ENCODE peak calls at places on chromosome 10, in nine cellular contexts. One of them, this sample, is unnamed.

GRCh38 chr10:120749032-120749431 is 102.1 kb upstream of the WDR11 start:
- DNase-seq in right cardiac atrium: no peak
- DNase-seq in ascending aorta: no peak
- DNase-seq in K562: no peak
- DNase-seq in cardiac muscle cell: no peak
- DNase-seq in spleen: no peak
- DNase-seq in adrenal gland: no peak
- DNase-seq in IMR-90: no peak
- DNase-seq in transverse colon: no peak
- DNase-seq in this sample: no peak

GRCh38 chr10:103757531-103758293 is 97.7 kb downstream of the SH3PXD2A start:
- DNase-seq in adrenal gland: peak; percentile 71
- DNase-seq in cardiac muscle cell: peak; percentile 85
- DNase-seq in ascending aorta: no peak
- DNase-seq in spleen: peak; percentile 85
- DNase-seq in IMR-90: peak; percentile 88
- DNase-seq in right cardiac atrium: peak; percentile 86
- DNase-seq in K562: no peak
- DNase-seq in transverse colon: peak; percentile 45
- DNase-seq in this sample: no peak

GRCh38 chr10:61476529-61476928 is 23.3 kb upstream of the TMEM26 start:
- DNase-seq in transverse colon: no peak
- DNase-seq in IMR-90: no peak
- DNase-seq in right cardiac atrium: no peak
- DNase-seq in adrenal gland: no peak
- DNase-seq in K562: no peak
- DNase-seq in ascending aorta: no peak
- DNase-seq in spleen: no peak
- DNase-seq in cardiac muscle cell: no peak
- DNase-seq in this sample: no peak

GRCh38 chr10:113067516-113067915 is 117.5 kb downstream of the TCF7L2 start:
- DNase-seq in ascending aorta: no peak
- DNase-seq in adrenal gland: peak; percentile 54
- DNase-seq in K562: no peak
- DNase-seq in spleen: no peak
- DNase-seq in right cardiac atrium: no peak
- DNase-seq in transverse colon: no peak
- DNase-seq in cardiac muscle cell: no peak
- DNase-seq in IMR-90: no peak
- DNase-seq in this sample: no peak

GRCh38 chr10:120833222-120833928 is 17.8 kb upstream of the WDR11 start:
- DNase-seq in transverse colon: no peak
- DNase-seq in spleen: no peak
- DNase-seq in cardiac muscle cell: no peak
- DNase-seq in ascending aorta: no peak
- DNase-seq in IMR-90: no peak
- DNase-seq in adrenal gland: no peak
- DNase-seq in right cardiac atrium: no peak
- DNase-seq in K562: no peak
- DNase-seq in this sample: no peak

GRCh38 chr10:112966191-112966855 is 16.3 kb downstream of the TCF7L2 start:
- DNase-seq in ascending aorta: no peak
- DNase-seq in adrenal gland: no peak
- DNase-seq in transverse colon: no peak
- DNase-seq in cardiac muscle cell: no peak
- DNase-seq in right cardiac atrium: no peak
- DNase-seq in K562: no peak
- DNase-seq in IMR-90: no peak
- DNase-seq in spleen: no peak
- DNase-seq in this sample: no peak

GRCh38 chr10:921471-922414 is 9.8 kb downstream of the LARP4B start:
- DNase-seq in right cardiac atrium: no peak
- DNase-seq in spleen: no peak
- DNase-seq in K562: peak; percentile 42
- DNase-seq in ascending aorta: no peak
- DNase-seq in adrenal gland: peak; percentile 53
- DNase-seq in IMR-90: peak; percentile 72
- DNase-seq in transverse colon: no peak
- DNase-seq in cardiac muscle cell: peak; percentile 82
- DNase-seq in this sample: no peak

GRCh38 chr10:104045151-104046089 is 40.3 kb downstream of the COL17A1 start:
- DNase-seq in right cardiac atrium: no peak
- DNase-seq in spleen: no peak
- DNase-seq in adrenal gland: peak; percentile 78
- DNase-seq in ascending aorta: no peak
- DNase-seq in K562: peak; percentile 41
- DNase-seq in IMR-90: peak; percentile 76
- DNase-seq in transverse colon: no peak
- DNase-seq in cardiac muscle cell: peak; percentile 82
- DNase-seq in this sample: peak; percentile 59

GRCh38 chr10:78821052-78821451 is 247.7 kb upstream of the ZMIZ1 start:
- DNase-seq in cardiac muscle cell: no peak
- DNase-seq in spleen: no peak
- DNase-seq in transverse colon: no peak
- DNase-seq in IMR-90: no peak
- DNase-seq in adrenal gland: no peak
- DNase-seq in ascending aorta: no peak
- DNase-seq in K562: no peak
- DNase-seq in right cardiac atrium: no peak
- DNase-seq in this sample: no peak

DNA sequence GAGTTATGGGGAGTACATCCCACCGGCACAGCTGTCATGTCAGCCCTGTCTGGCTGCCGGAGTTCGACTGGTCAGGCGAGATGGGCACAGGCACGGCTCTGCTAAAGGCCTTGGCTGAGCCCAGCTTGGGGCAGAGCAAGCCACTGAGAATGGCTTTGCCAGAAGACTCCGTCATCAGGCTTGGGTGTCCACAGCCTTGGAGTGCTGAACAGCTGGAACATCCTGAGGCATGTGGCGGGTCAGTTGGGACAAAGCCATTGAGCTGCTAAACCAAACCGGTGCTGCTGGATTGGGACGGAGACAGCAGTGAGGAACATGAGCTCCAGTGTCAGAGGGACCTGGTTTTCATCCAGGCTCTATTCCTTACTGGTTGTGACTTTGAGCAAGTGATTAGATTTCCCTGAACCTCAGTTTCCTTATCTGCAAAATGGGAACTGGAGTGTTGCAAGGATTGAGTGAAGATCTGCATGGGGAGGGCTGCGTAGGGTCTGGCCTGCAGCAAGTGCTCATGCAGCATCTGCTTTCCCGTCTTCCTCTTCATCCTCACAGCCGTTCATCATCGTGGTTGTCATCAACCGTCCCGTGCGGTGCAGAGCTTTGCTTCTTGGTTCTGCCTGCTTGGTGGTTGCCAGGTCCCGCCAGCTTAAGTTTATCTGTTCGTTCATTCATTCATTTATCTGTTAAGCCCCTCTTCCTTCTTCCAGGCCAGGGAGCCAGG is 134.8 kb downstream of the GRK5 start:
- DNase-seq in ascending aorta: no peak
- DNase-seq in spleen: peak; percentile 74
- DNase-seq in cardiac muscle cell: peak; percentile 72
- DNase-seq in right cardiac atrium: peak; percentile 91
- DNase-seq in IMR-90: peak; percentile 49
- DNase-seq in K562: no peak
- DNase-seq in transverse colon: peak; percentile 20
- DNase-seq in adrenal gland: peak; percentile 72
- DNase-seq in this sample: no peak
- H3K4me1 ChIP-seq in ascending aorta: peaks cover 14% of the 10 kb centered on the region
- H3K4me1 ChIP-seq in spleen: peaks cover 58% of the 10 kb centered on the region
- H3K4me1 ChIP-seq in cardiac muscle cell: peaks cover 31% of the 10 kb centered on the region
- H3K4me1 ChIP-seq in right cardiac atrium: peaks cover 27% of the 10 kb centered on the region
- H3K4me1 ChIP-seq in IMR-90: peaks cover 24% of the 10 kb centered on the region
- H3K4me1 ChIP-seq in K562: peaks cover 3% of the 10 kb centered on the region
- H3K4me1 ChIP-seq in transverse colon: no peaks in the 10 kb centered on the region
- H3K4me1 ChIP-seq in adrenal gland: no peaks in the 10 kb centered on the region
- H3K4me1 ChIP-seq in this sample: peaks cover 29% of the 10 kb centered on the region

GRCh38 chr10:109963439-109963838 is 40.1 kb upstream of the XPNPEP1 start:
- DNase-seq in right cardiac atrium: no peak
- DNase-seq in IMR-90: peak; percentile 58
- DNase-seq in adrenal gland: no peak
- DNase-seq in K562: no peak
- DNase-seq in cardiac muscle cell: no peak
- DNase-seq in ascending aorta: no peak
- DNase-seq in spleen: no peak
- DNase-seq in transverse colon: no peak
- DNase-seq in this sample: no peak
- H3K27ac ChIP-seq in right cardiac atrium: no peak overlapping the region
- H3K27ac ChIP-seq in IMR-90: no peak overlapping the region
- H3K27ac ChIP-seq in adrenal gland: no peak overlapping the region
- H3K27ac ChIP-seq in K562: no peak overlapping the region
- H3K27ac ChIP-seq in cardiac muscle cell: no peak overlapping the region
- H3K27ac ChIP-seq in ascending aorta: no peak overlapping the region
- H3K27ac ChIP-seq in spleen: no peak overlapping the region
- H3K27ac ChIP-seq in transverse colon: no peak overlapping the region
- H3K27ac ChIP-seq in this sample: no peak overlapping the region

DNA sequence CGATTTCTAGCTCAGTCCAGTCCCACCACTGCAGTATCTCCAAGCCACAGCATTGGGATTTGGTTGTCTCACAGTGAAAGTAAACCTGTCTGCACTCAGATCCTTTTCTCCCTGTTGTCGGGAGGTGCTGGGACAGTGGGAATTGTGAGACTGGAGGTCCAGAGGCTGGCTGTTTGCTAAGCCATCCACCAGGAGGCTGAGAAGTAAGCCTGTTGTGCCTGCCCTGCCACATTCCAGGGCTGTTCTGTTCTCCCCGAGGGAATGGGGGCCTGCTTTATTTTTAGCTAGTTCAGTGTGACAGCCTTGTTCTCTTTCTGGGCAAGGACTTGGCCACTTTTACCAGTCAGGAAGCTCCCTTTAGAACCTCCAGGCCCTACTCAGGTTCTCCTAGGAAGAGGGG is 54.9 kb downstream of the HK1 start:
- DNase-seq in spleen: no peak
- DNase-seq in IMR-90: no peak
- DNase-seq in K562: no peak
- DNase-seq in cardiac muscle cell: peak; percentile 60
- DNase-seq in ascending aorta: peak; percentile 37
- DNase-seq in adrenal gland: no peak
- DNase-seq in transverse colon: no peak
- DNase-seq in right cardiac atrium: no peak
- DNase-seq in this sample: peak; percentile 67
- H3K4me1 ChIP-seq in spleen: peaks cover 85% of the 10 kb centered on the region
- H3K4me1 ChIP-seq in IMR-90: peaks cover 19% of the 10 kb centered on the region
- H3K4me1 ChIP-seq in K562: peaks cover 69% of the 10 kb centered on the region
- H3K4me1 ChIP-seq in cardiac muscle cell: peaks cover 75% of the 10 kb centered on the region
- H3K4me1 ChIP-seq in ascending aorta: peaks cover 91% of the 10 kb centered on the region
- H3K4me1 ChIP-seq in adrenal gland: peaks cover 11% of the 10 kb centered on the region
- H3K4me1 ChIP-seq in transverse colon: peaks cover 39% of the 10 kb centered on the region
- H3K4me1 ChIP-seq in right cardiac atrium: peaks cover 48% of the 10 kb centered on the region
- H3K4me1 ChIP-seq in this sample: peaks cover 31% of the 10 kb centered on the region

DNA sequence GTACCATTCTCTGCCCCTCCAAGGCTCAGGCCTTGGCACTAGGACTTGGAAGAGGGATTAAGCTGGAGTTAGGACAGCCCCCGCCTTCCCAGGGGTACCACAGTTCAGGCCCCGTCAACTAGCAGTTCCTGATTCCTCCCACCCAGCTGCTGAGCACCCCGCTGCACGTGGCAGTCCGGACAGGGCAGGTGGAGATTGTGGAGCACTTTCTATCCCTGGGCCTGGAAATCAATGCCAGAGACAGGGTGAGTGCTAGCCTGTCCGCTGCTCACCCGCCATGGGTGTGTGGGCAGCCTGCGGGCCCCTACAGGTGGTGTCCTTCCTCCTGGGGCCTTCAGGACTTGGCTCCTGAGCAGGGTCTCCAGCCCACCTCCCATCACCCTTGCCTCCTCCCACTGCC is 2.0 kb upstream of the HOGA1 start:
- DNase-seq in adrenal gland: no peak
- DNase-seq in transverse colon: no peak
- DNase-seq in spleen: peak; percentile 62
- DNase-seq in right cardiac atrium: no peak
- DNase-seq in ascending aorta: no peak
- DNase-seq in K562: no peak
- DNase-seq in cardiac muscle cell: no peak
- DNase-seq in IMR-90: no peak
- DNase-seq in this sample: no peak
- H3K27ac ChIP-seq in adrenal gland: no peak overlapping the region
- H3K27ac ChIP-seq in transverse colon: no peak overlapping the region
- H3K27ac ChIP-seq in spleen: no peak overlapping the region
- H3K27ac ChIP-seq in right cardiac atrium: no peak overlapping the region
- H3K27ac ChIP-seq in ascending aorta: no peak overlapping the region
- H3K27ac ChIP-seq in K562: no peak overlapping the region
- H3K27ac ChIP-seq in cardiac muscle cell: no peak overlapping the region
- H3K27ac ChIP-seq in IMR-90: no peak overlapping the region
- H3K27ac ChIP-seq in this sample: no peak overlapping the region

DNA sequence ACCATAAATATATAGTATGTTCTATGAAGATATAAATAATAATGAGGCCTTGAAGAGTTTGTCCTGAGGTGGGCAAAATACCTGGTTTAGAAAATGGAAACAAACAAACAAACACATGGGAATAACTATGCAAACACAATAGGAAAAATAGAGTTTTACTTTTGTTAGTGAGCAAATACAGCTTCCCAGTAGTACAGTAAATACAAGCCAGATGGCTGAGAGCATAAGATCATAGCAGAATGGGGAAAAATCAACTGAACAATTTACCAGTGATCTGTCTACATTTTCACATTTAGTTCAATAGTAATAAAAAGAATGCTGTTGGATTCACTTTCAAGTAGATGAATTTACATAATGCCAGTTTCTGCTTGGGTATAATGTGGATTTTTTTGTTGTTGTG is 45.1 kb downstream of the ADD3 start:
- DNase-seq in ascending aorta: no peak
- DNase-seq in right cardiac atrium: no peak
- DNase-seq in transverse colon: no peak
- DNase-seq in adrenal gland: no peak
- DNase-seq in spleen: no peak
- DNase-seq in IMR-90: no peak
- DNase-seq in cardiac muscle cell: no peak
- DNase-seq in K562: no peak
- DNase-seq in this sample: no peak
- H3K4me1 ChIP-seq in ascending aorta: peaks cover 31% of the 10 kb centered on the region
- H3K4me1 ChIP-seq in right cardiac atrium: peaks cover 4% of the 10 kb centered on the region
- H3K4me1 ChIP-seq in transverse colon: no peaks in the 10 kb centered on the region
- H3K4me1 ChIP-seq in adrenal gland: no peaks in the 10 kb centered on the region
- H3K4me1 ChIP-seq in spleen: peaks cover 48% of the 10 kb centered on the region
- H3K4me1 ChIP-seq in IMR-90: peaks cover 15% of the 10 kb centered on the region
- H3K4me1 ChIP-seq in cardiac muscle cell: no peaks in the 10 kb centered on the region
- H3K4me1 ChIP-seq in K562: no peaks in the 10 kb centered on the region
- H3K4me1 ChIP-seq in this sample: peaks cover 2% of the 10 kb centered on the region

GRCh38 chr10:58755688-58756087 is 243.0 kb downstream of the BICC1 start:
- DNase-seq in ascending aorta: no peak
- DNase-seq in right cardiac atrium: no peak
- DNase-seq in adrenal gland: peak; percentile 9
- DNase-seq in IMR-90: peak; percentile 68
- DNase-seq in transverse colon: peak; percentile 10
- DNase-seq in spleen: no peak
- DNase-seq in K562: no peak
- DNase-seq in cardiac muscle cell: peak; percentile 66
- DNase-seq in this sample: no peak
- H3K27ac ChIP-seq in ascending aorta: peak overlapping the region; percentile 78
- H3K27ac ChIP-seq in right cardiac atrium: no peak overlapping the region
- H3K27ac ChIP-seq in adrenal gland: peak overlapping the region; percentile 29
- H3K27ac ChIP-seq in IMR-90: peak overlapping the region; percentile 58
- H3K27ac ChIP-seq in transverse colon: peak overlapping the region; percentile 18
- H3K27ac ChIP-seq in spleen: no peak overlapping the region
- H3K27ac ChIP-seq in K562: no peak overlapping the region
- H3K27ac ChIP-seq in cardiac muscle cell: no peak overlapping the region
- H3K27ac ChIP-seq in this sample: no peak overlapping the region

GRCh38 chr10:6567894-6568293 is 12.2 kb downstream of the PRKCQ start:
- DNase-seq in K562: no peak
- DNase-seq in cardiac muscle cell: no peak
- DNase-seq in adrenal gland: no peak
- DNase-seq in spleen: no peak
- DNase-seq in transverse colon: no peak
- DNase-seq in ascending aorta: no peak
- DNase-seq in IMR-90: no peak
- DNase-seq in right cardiac atrium: no peak
- DNase-seq in this sample: no peak
- H3K4me1 ChIP-seq in K562: no peaks in the 10 kb centered on the region
- H3K4me1 ChIP-seq in cardiac muscle cell: peaks cover 2% of the 10 kb centered on the region
- H3K4me1 ChIP-seq in adrenal gland: no peaks in the 10 kb centered on the region
- H3K4me1 ChIP-seq in spleen: peaks cover 25% of the 10 kb centered on the region
- H3K4me1 ChIP-seq in transverse colon: no peaks in the 10 kb centered on the region
- H3K4me1 ChIP-seq in ascending aorta: no peaks in the 10 kb centered on the region
- H3K4me1 ChIP-seq in IMR-90: no peaks in the 10 kb centered on the region
- H3K4me1 ChIP-seq in right cardiac atrium: peaks cover 2% of the 10 kb centered on the region
- H3K4me1 ChIP-seq in this sample: no peaks in the 10 kb centered on the region